ENCODE peak calls at places on chromosomes 13 and 19, in five cellular contexts. One of them, this sample, is unnamed.

GRCh38 chr13:94557836-94558235 is 38.1 kb downstream of the TGDS start:
- DNase-seq in CD8-positive, alpha-beta T cell: no peak
- DNase-seq in psoas muscle: no peak
- DNase-seq in right lobe of liver: no peak
- DNase-seq in suprapubic skin: no peak
- DNase-seq in this sample: no peak

GRCh38 chr19:14318873-14319272 is 62.4 kb upstream of the ADGRE5 start:
- DNase-seq in CD8-positive, alpha-beta T cell: no peak
- DNase-seq in psoas muscle: peak; percentile 51
- DNase-seq in suprapubic skin: no peak
- DNase-seq in right lobe of liver: no peak
- DNase-seq in this sample: no peak

GRCh38 chr13:77516342-77516789 is 19.1 kb upstream of the SCEL start:
- DNase-seq in right lobe of liver: no peak
- DNase-seq in CD8-positive, alpha-beta T cell: no peak
- DNase-seq in psoas muscle: no peak
- DNase-seq in suprapubic skin: no peak
- DNase-seq in this sample: no peak

GRCh38 chr13:111005364-111005763 is 90.5 kb upstream of the ANKRD10 start:
- DNase-seq in right lobe of liver: no peak
- DNase-seq in psoas muscle: no peak
- DNase-seq in CD8-positive, alpha-beta T cell: no peak
- DNase-seq in suprapubic skin: no peak
- DNase-seq in this sample: no peak

GRCh38 chr13:24997367-24997967 is 98.5 kb upstream of the PABPC3 start:
- DNase-seq in suprapubic skin: no peak
- DNase-seq in right lobe of liver: no peak
- DNase-seq in psoas muscle: no peak
- DNase-seq in CD8-positive, alpha-beta T cell: no peak
- DNase-seq in this sample: no peak

GRCh38 chr19:23392706-23393105 is 2.6 kb downstream of the ZNF91 start:
- DNase-seq in psoas muscle: no peak
- DNase-seq in right lobe of liver: no peak
- DNase-seq in CD8-positive, alpha-beta T cell: no peak
- DNase-seq in suprapubic skin: no peak
- DNase-seq in this sample: no peak

GRCh38 chr13:62418872-62419271 is 1003.2 kb upstream of the PCDH20 start:
- DNase-seq in right lobe of liver: no peak
- DNase-seq in suprapubic skin: no peak
- DNase-seq in CD8-positive, alpha-beta T cell: no peak
- DNase-seq in psoas muscle: no peak
- DNase-seq in this sample: no peak

GRCh38 chr19:18441804-18442788 is 4.2 kb upstream of the ISYNA1 start:
- DNase-seq in psoas muscle: no peak
- DNase-seq in right lobe of liver: no peak
- DNase-seq in suprapubic skin: no peak
- DNase-seq in CD8-positive, alpha-beta T cell: no peak
- DNase-seq in this sample: peak; percentile 38

GRCh38 chr13:32047088-32047487 is 15.5 kb downstream of the FRY start:
- DNase-seq in suprapubic skin: no peak
- DNase-seq in right lobe of liver: no peak
- DNase-seq in psoas muscle: no peak
- DNase-seq in CD8-positive, alpha-beta T cell: no peak
- DNase-seq in this sample: no peak

GRCh38 chr13:110885966-110886365 is 28.9 kb downstream of the ANKRD10 start:
- DNase-seq in CD8-positive, alpha-beta T cell: no peak
- DNase-seq in suprapubic skin: no peak
- DNase-seq in right lobe of liver: no peak
- DNase-seq in psoas muscle: no peak
- DNase-seq in this sample: no peak

GRCh38 chr19:10818306-10819123 is 17.5 kb downstream of the TMED1 start:
- DNase-seq in suprapubic skin: no peak
- DNase-seq in psoas muscle: no peak
- DNase-seq in CD8-positive, alpha-beta T cell: no peak
- DNase-seq in right lobe of liver: no peak
- DNase-seq in this sample: no peak

GRCh38 chr19:38537071-38537847 is 80.5 kb downstream of the MAP4K1 start:
- DNase-seq in psoas muscle: no peak
- DNase-seq in right lobe of liver: no peak
- DNase-seq in suprapubic skin: no peak
- DNase-seq in CD8-positive, alpha-beta T cell: no peak
- DNase-seq in this sample: no peak

GRCh38 chr13:34762312-34762711 is 179.8 kb upstream of the NBEA start:
- DNase-seq in psoas muscle: no peak
- DNase-seq in CD8-positive, alpha-beta T cell: no peak
- DNase-seq in suprapubic skin: no peak
- DNase-seq in right lobe of liver: no peak
- DNase-seq in this sample: no peak

GRCh38 chr13:47897411-47898050 is 103.5 kb downstream of the SUCLA2 start:
- DNase-seq in CD8-positive, alpha-beta T cell: no peak
- DNase-seq in psoas muscle: no peak
- DNase-seq in right lobe of liver: no peak
- DNase-seq in suprapubic skin: no peak
- DNase-seq in this sample: no peak

GRCh38 chr13:84393981-84394625 is 511.8 kb upstream of the SLITRK1 start:
- DNase-seq in suprapubic skin: no peak
- DNase-seq in CD8-positive, alpha-beta T cell: no peak
- DNase-seq in right lobe of liver: no peak
- DNase-seq in psoas muscle: no peak
- DNase-seq in this sample: no peak

GRCh38 chr19:4577020-4577782 is 17.7 kb upstream of the SEMA6B start:
- DNase-seq in CD8-positive, alpha-beta T cell: no peak
- DNase-seq in suprapubic skin: no peak
- DNase-seq in psoas muscle: no peak
- DNase-seq in right lobe of liver: no peak
- DNase-seq in this sample: no peak

GRCh38 chr19:50580970-50581636 is 12.9 kb upstream of the LRRC4B start:
- DNase-seq in suprapubic skin: no peak
- DNase-seq in CD8-positive, alpha-beta T cell: no peak
- DNase-seq in psoas muscle: no peak
- DNase-seq in right lobe of liver: no peak
- DNase-seq in this sample: no peak

GRCh38 chr19:18225702-18226468 is at the start of gene PDE4C:
- DNase-seq in right lobe of liver: peak; percentile 60
- DNase-seq in suprapubic skin: no peak
- DNase-seq in CD8-positive, alpha-beta T cell: no peak
- DNase-seq in psoas muscle: peak; percentile 74
- DNase-seq in this sample: no peak

GRCh38 chr19:4061178-4061682 is 5.5 kb downstream of the ZBTB7A start:
- DNase-seq in suprapubic skin: peak; percentile 96
- DNase-seq in right lobe of liver: peak; percentile 93
- DNase-seq in psoas muscle: peak; percentile 94
- DNase-seq in CD8-positive, alpha-beta T cell: peak; percentile 58
- DNase-seq in this sample: peak; percentile 45

GRCh38 chr19:47417746-47418594 is 1.4 kb downstream of the MEIS3 start:
- DNase-seq in right lobe of liver: no peak
- DNase-seq in CD8-positive, alpha-beta T cell: no peak
- DNase-seq in psoas muscle: no peak
- DNase-seq in suprapubic skin: no peak
- DNase-seq in this sample: no peak

GRCh38 chr19:8238251-8238650 is 29.1 kb downstream of the CERS4 start:
- DNase-seq in suprapubic skin: no peak
- DNase-seq in CD8-positive, alpha-beta T cell: no peak
- DNase-seq in right lobe of liver: no peak
- DNase-seq in psoas muscle: no peak
- DNase-seq in this sample: no peak

GRCh38 chr13:24563087-24563486 is 50.5 kb upstream of the PARP4 start:
- DNase-seq in psoas muscle: no peak
- DNase-seq in right lobe of liver: no peak
- DNase-seq in suprapubic skin: no peak
- DNase-seq in CD8-positive, alpha-beta T cell: no peak
- DNase-seq in this sample: no peak

GRCh38 chr13:99311748-99312492 is 4.7 kb upstream of the GPR183 start:
- DNase-seq in psoas muscle: no peak
- DNase-seq in right lobe of liver: no peak
- DNase-seq in CD8-positive, alpha-beta T cell: no peak
- DNase-seq in suprapubic skin: no peak
- DNase-seq in this sample: no peak

GRCh38 chr19:19458110-19458816 is 52.8 kb downstream of the GATAD2A start:
- DNase-seq in suprapubic skin: no peak
- DNase-seq in right lobe of liver: no peak
- DNase-seq in psoas muscle: no peak
- DNase-seq in CD8-positive, alpha-beta T cell: no peak
- DNase-seq in this sample: no peak

GRCh38 chr13:19860884-19861655 is 2.4 kb downstream of the ZMYM5 start:
- DNase-seq in CD8-positive, alpha-beta T cell: no peak
- DNase-seq in right lobe of liver: no peak
- DNase-seq in suprapubic skin: no peak
- DNase-seq in psoas muscle: no peak
- DNase-seq in this sample: no peak

GRCh38 chr19:38233740-38234251 is 9.8 kb upstream of the DPF1 start:
- DNase-seq in psoas muscle: peak; percentile 86
- DNase-seq in CD8-positive, alpha-beta T cell: peak; percentile 69
- DNase-seq in suprapubic skin: no peak
- DNase-seq in right lobe of liver: peak; percentile 81
- DNase-seq in this sample: peak; percentile 62

GRCh38 chr13:25203256-25203794 is 31.2 kb upstream of the AMER2 start:
- DNase-seq in right lobe of liver: no peak
- DNase-seq in psoas muscle: no peak
- DNase-seq in CD8-positive, alpha-beta T cell: no peak
- DNase-seq in suprapubic skin: no peak
- DNase-seq in this sample: no peak

GRCh38 chr19:31350693-31351211 is 1.5 kb upstream of the TSHZ3 start:
- DNase-seq in psoas muscle: peak; percentile 67
- DNase-seq in right lobe of liver: peak; percentile 65
- DNase-seq in CD8-positive, alpha-beta T cell: no peak
- DNase-seq in suprapubic skin: no peak
- DNase-seq in this sample: no peak

GRCh38 chr19:38707512-38708114 is 36.7 kb downstream of the CAPN12 start:
- DNase-seq in psoas muscle: no peak
- DNase-seq in CD8-positive, alpha-beta T cell: no peak
- DNase-seq in suprapubic skin: peak; percentile 88
- DNase-seq in right lobe of liver: peak; percentile 79
- DNase-seq in this sample: no peak

GRCh38 chr19:33376931-33377557 is 3.5 kb downstream of the CEBPG start:
- DNase-seq in CD8-positive, alpha-beta T cell: no peak
- DNase-seq in suprapubic skin: no peak
- DNase-seq in right lobe of liver: no peak
- DNase-seq in psoas muscle: no peak
- DNase-seq in this sample: no peak

GRCh38 chr19:7913652-7914051 is 978 bp upstream of the TGFBR3L start:
- DNase-seq in psoas muscle: no peak
- DNase-seq in CD8-positive, alpha-beta T cell: no peak
- DNase-seq in right lobe of liver: no peak
- DNase-seq in suprapubic skin: no peak
- DNase-seq in this sample: no peak

GRCh38 chr13:20684535-20684934 is 19.0 kb upstream of the IL17D start:
- DNase-seq in psoas muscle: no peak
- DNase-seq in suprapubic skin: no peak
- DNase-seq in right lobe of liver: no peak
- DNase-seq in CD8-positive, alpha-beta T cell: no peak
- DNase-seq in this sample: no peak

GRCh38 chr13:49664606-49665005 is 26.7 kb downstream of the EBPL start:
- DNase-seq in right lobe of liver: no peak
- DNase-seq in CD8-positive, alpha-beta T cell: no peak
- DNase-seq in suprapubic skin: no peak
- DNase-seq in psoas muscle: no peak
- DNase-seq in this sample: no peak

GRCh38 chr13:106186366-106187030 is 349.0 kb downstream of the EFNB2 start:
- DNase-seq in suprapubic skin: no peak
- DNase-seq in right lobe of liver: no peak
- DNase-seq in psoas muscle: no peak
- DNase-seq in CD8-positive, alpha-beta T cell: no peak
- DNase-seq in this sample: no peak

GRCh38 chr13:40060318-40061007 is 405.0 kb downstream of the COG6 start:
- DNase-seq in suprapubic skin: no peak
- DNase-seq in CD8-positive, alpha-beta T cell: no peak
- DNase-seq in right lobe of liver: no peak
- DNase-seq in psoas muscle: peak; percentile 79
- DNase-seq in this sample: no peak

GRCh38 chr13:113770441-113770840 is 11.4 kb downstream of the TMEM255B start:
- DNase-seq in psoas muscle: no peak
- DNase-seq in CD8-positive, alpha-beta T cell: no peak
- DNase-seq in suprapubic skin: peak; percentile 59
- DNase-seq in right lobe of liver: no peak
- DNase-seq in this sample: no peak
- H3K9me3 ChIP-seq in psoas muscle: no peaks in the 10 kb centered on the region
- H3K9me3 ChIP-seq in CD8-positive, alpha-beta T cell: no peaks in the 10 kb centered on the region
- H3K9me3 ChIP-seq in suprapubic skin: no peaks in the 10 kb centered on the region
- H3K9me3 ChIP-seq in right lobe of liver: no peaks in the 10 kb centered on the region
- H3K9me3 ChIP-seq in this sample: no peaks in the 10 kb centered on the region

GRCh38 chr13:103273825-103274224 is 207.6 kb upstream of the SLC10A2 start:
- DNase-seq in CD8-positive, alpha-beta T cell: no peak
- DNase-seq in right lobe of liver: no peak
- DNase-seq in suprapubic skin: no peak
- DNase-seq in psoas muscle: no peak
- DNase-seq in this sample: no peak

GRCh38 chr13:103272770-103273169 is 206.6 kb upstream of the SLC10A2 start:
- DNase-seq in CD8-positive, alpha-beta T cell: no peak
- DNase-seq in suprapubic skin: no peak
- DNase-seq in psoas muscle: no peak
- DNase-seq in right lobe of liver: no peak
- DNase-seq in this sample: no peak

GRCh38 chr13:103275708-103276107 is 209.5 kb upstream of the SLC10A2 start:
- DNase-seq in suprapubic skin: no peak
- DNase-seq in right lobe of liver: no peak
- DNase-seq in CD8-positive, alpha-beta T cell: no peak
- DNase-seq in psoas muscle: no peak
- DNase-seq in this sample: no peak

GRCh38 chr13:103277099-103277498 is 210.9 kb upstream of the SLC10A2 start:
- DNase-seq in suprapubic skin: no peak
- DNase-seq in right lobe of liver: no peak
- DNase-seq in psoas muscle: no peak
- DNase-seq in CD8-positive, alpha-beta T cell: no peak
- DNase-seq in this sample: no peak

GRCh38 chr13:103275079-103275478 is 208.9 kb upstream of the SLC10A2 start:
- DNase-seq in suprapubic skin: no peak
- DNase-seq in CD8-positive, alpha-beta T cell: no peak
- DNase-seq in psoas muscle: no peak
- DNase-seq in right lobe of liver: no peak
- DNase-seq in this sample: no peak
- H3K9me3 ChIP-seq in suprapubic skin: no peaks in the 10 kb centered on the region
- H3K9me3 ChIP-seq in CD8-positive, alpha-beta T cell: no peaks in the 10 kb centered on the region
- H3K9me3 ChIP-seq in psoas muscle: no peaks in the 10 kb centered on the region
- H3K9me3 ChIP-seq in right lobe of liver: no peaks in the 10 kb centered on the region
- H3K9me3 ChIP-seq in this sample: no peaks in the 10 kb centered on the region

GRCh38 chr19:36950335-36951119 is 34.4 kb downstream of the ZNF568 start:
- DNase-seq in psoas muscle: no peak
- DNase-seq in CD8-positive, alpha-beta T cell: no peak
- DNase-seq in suprapubic skin: no peak
- DNase-seq in right lobe of liver: no peak
- DNase-seq in this sample: no peak
- H3K9me3 ChIP-seq in psoas muscle: peaks cover 74% of the 10 kb centered on the region
- H3K9me3 ChIP-seq in CD8-positive, alpha-beta T cell: peaks cover 32% of the 10 kb centered on the region
- H3K9me3 ChIP-seq in suprapubic skin: peaks cover 72% of the 10 kb centered on the region
- H3K9me3 ChIP-seq in right lobe of liver: no peaks in the 10 kb centered on the region
- H3K9me3 ChIP-seq in this sample: peaks cover 44% of the 10 kb centered on the region

DNA sequence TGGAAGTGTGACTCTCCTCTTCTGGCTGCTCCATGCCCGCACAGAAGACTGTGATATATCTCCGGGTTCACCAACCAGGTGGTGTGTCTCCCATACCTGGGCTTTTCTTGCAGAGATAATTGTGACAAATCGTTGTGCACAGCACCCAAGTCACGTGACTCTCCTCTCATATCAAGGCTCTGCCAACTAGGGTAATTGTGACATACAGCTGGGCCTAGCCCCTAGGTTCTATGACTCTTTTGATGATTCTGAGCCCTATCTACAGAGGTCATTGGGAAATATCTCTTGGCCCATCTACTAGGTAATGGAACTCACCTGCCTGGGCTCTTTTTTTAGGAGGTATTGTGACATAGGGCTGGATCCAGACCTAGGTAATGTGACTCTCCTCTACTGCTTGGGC is 89.8 kb downstream of the ZNF429 start:
- DNase-seq in suprapubic skin: no peak
- DNase-seq in right lobe of liver: no peak
- DNase-seq in CD8-positive, alpha-beta T cell: no peak
- DNase-seq in psoas muscle: no peak
- DNase-seq in this sample: no peak
- H3K9me3 ChIP-seq in suprapubic skin: no peaks in the 10 kb centered on the region
- H3K9me3 ChIP-seq in right lobe of liver: no peaks in the 10 kb centered on the region
- H3K9me3 ChIP-seq in CD8-positive, alpha-beta T cell: no peaks in the 10 kb centered on the region
- H3K9me3 ChIP-seq in psoas muscle: no peaks in the 10 kb centered on the region
- H3K9me3 ChIP-seq in this sample: peaks cover 4% of the 10 kb centered on the region